ENCODE peak calls at places on chromosomes 16 and 17, in ten cellular contexts. B is thoracic aorta, S is stomach, P is HCT116, J is cardiac muscle cell, H is right lobe of liver, D is lung, X is aorta, G is neuronal stem cell, U is GM23338. R is an unnamed sample.

GRCh38 chr16:68400924-68401460 is 47.3 kb downstream of the SMPD3 start:
- DNase-seq in J (no peak), U (no peak), D (no peak), B (no peak), H (peak; percentile 8), P (no peak), G (no peak), S (no peak), X (no peak), R (no peak)

GRCh38 chr17:30414486-30414885 is 35.8 kb downstream of the CPD start:
- DNase-seq in B (no peak), U (no peak), G (no peak), S (no peak), D (no peak), X (no peak), J (no peak), H (no peak), P (no peak), R (no peak)

GRCh38 chr17:80822700-80823410 is 168.8 kb upstream of the CHMP6 start:
- DNase-seq in P (no peak), B (no peak), U (no peak), H (no peak), D (no peak), G (no peak), J (no peak), S (no peak), X (peak; percentile 8), R (peak; percentile 70)

GRCh38 chr16:30032083-30032819 is 1.2 kb upstream of the TLCD3B start:
- DNase-seq in X (no peak), D (no peak), S (peak; percentile 48), U (peak; percentile 94), H (no peak), G (peak; percentile 86), P (peak; percentile 58), J (peak; percentile 71), B (no peak), R (peak; percentile 36)

GRCh38 chr17:77325826-77326581 is 185.2 kb downstream of the SEC14L1 start:
- DNase-seq in S (peak; percentile 25), G (no peak), U (no peak), B (no peak), X (no peak), J (no peak), H (peak; percentile 51), D (peak; percentile 29), P (no peak), R (peak; percentile 32)

GRCh38 chr16:78161023-78161729 is 61.7 kb downstream of the WWOX start:
- DNase-seq in H (no peak), D (no peak), B (no peak), X (no peak), S (no peak), U (no peak), P (no peak), G (no peak), J (no peak), R (no peak)

GRCh38 chr17:28750178-28751047 is 6.6 kb downstream of the TRAF4 start:
- DNase-seq in P (peak; percentile 85), G (peak; percentile 89), J (peak; percentile 96), X (peak; percentile 95), U (peak; percentile 98), S (peak; percentile 97), D (peak; percentile 94), B (peak; percentile 90), H (peak; percentile 92), R (peak; percentile 92)

GRCh38 chr17:56867948-56868376 is 34.0 kb downstream of the DGKE start:
- DNase-seq in H (no peak), U (no peak), G (no peak), P (no peak), B (no peak), D (no peak), X (no peak), J (no peak), S (no peak), R (no peak)

GRCh38 chr16:10880609-10881452 is 3.8 kb downstream of the CIITA start:
- DNase-seq in B (no peak), P (no peak), J (no peak), H (peak; percentile 15), X (no peak), D (no peak), U (no peak), G (no peak), S (no peak), R (no peak)

GRCh38 chr16:72850021-72850420 is 197.9 kb downstream of the ZFHX3 start:
- DNase-seq in D (no peak), S (no peak), J (no peak), B (no peak), U (no peak), G (no peak), H (no peak), X (no peak), P (no peak), R (no peak)

GRCh38 chr16:68972720-68973119 is 129.4 kb downstream of the TANGO6 start:
- DNase-seq in X (no peak), S (no peak), H (no peak), B (no peak), D (no peak), G (no peak), P (no peak), J (peak; percentile 53), U (peak; percentile 89), R (no peak)

GRCh38 chr17:65558683-65559311 is 2.7 kb downstream of the AXIN2 start:
- DNase-seq in B (no peak), D (no peak), X (no peak), H (no peak), P (no peak), J (peak; percentile 36), U (peak; percentile 59), G (no peak), S (no peak), R (no peak)

GRCh38 chr17:57544834-57545463 is 200.2 kb downstream of the CCDC182 start:
- DNase-seq in X (no peak), H (no peak), G (no peak), S (no peak), U (no peak), P (no peak), J (no peak), D (no peak), B (no peak), R (no peak)

GRCh38 chr17:32746698-32747097 is 130.2 kb downstream of the MYO1D start:
- DNase-seq in X (no peak), D (no peak), B (no peak), P (no peak), J (no peak), S (no peak), G (no peak), H (no peak), U (no peak), R (no peak)

GRCh38 chr17:16486373-16487250 is 5.4 kb downstream of the LRRC75A start:
- DNase-seq in G (no peak), D (peak; percentile 88), S (peak; percentile 97), P (no peak), J (peak; percentile 41), H (peak; percentile 70), X (peak; percentile 86), B (peak; percentile 39), U (peak; percentile 84), R (peak; percentile 65)

GRCh38 chr17:19268611-19269010 is 31.4 kb downstream of the EPN2 start:
- DNase-seq in J (no peak), B (no peak), D (no peak), P (no peak), G (no peak), H (no peak), X (no peak), S (no peak), U (no peak), R (no peak)

GRCh38 chr17:2700031-2700490 is 11.5 kb downstream of the CLUH start:
- DNase-seq in U (no peak), P (no peak), S (no peak), H (peak; percentile 19), J (no peak), X (peak; percentile 36), B (no peak), D (no peak), G (no peak), R (peak; percentile 3)

GRCh38 chr16:87850009-87851006 is 19.0 kb downstream of the SLC7A5 start:
- DNase-seq in P (no peak), H (peak; percentile 85), S (peak; percentile 78), U (peak; percentile 82), J (peak; percentile 76), X (peak; percentile 71), D (peak; percentile 63), G (peak; percentile 65), B (no peak), R (no peak)
- H3K4me1 ChIP-seq in P (peaks cover 30% of the 10 kb centered on the region), H (peaks cover 89% of the 10 kb centered on the region), S (peaks cover 82% of the 10 kb centered on the region), U (peaks cover 45% of the 10 kb centered on the region), J (peaks cover 28% of the 10 kb centered on the region), X (no peaks in the 10 kb centered on the region), D (no peaks in the 10 kb centered on the region), G (peaks cover 25% of the 10 kb centered on the region), B (peaks cover 16% of the 10 kb centered on the region), R (no peaks in the 10 kb centered on the region)

DNA sequence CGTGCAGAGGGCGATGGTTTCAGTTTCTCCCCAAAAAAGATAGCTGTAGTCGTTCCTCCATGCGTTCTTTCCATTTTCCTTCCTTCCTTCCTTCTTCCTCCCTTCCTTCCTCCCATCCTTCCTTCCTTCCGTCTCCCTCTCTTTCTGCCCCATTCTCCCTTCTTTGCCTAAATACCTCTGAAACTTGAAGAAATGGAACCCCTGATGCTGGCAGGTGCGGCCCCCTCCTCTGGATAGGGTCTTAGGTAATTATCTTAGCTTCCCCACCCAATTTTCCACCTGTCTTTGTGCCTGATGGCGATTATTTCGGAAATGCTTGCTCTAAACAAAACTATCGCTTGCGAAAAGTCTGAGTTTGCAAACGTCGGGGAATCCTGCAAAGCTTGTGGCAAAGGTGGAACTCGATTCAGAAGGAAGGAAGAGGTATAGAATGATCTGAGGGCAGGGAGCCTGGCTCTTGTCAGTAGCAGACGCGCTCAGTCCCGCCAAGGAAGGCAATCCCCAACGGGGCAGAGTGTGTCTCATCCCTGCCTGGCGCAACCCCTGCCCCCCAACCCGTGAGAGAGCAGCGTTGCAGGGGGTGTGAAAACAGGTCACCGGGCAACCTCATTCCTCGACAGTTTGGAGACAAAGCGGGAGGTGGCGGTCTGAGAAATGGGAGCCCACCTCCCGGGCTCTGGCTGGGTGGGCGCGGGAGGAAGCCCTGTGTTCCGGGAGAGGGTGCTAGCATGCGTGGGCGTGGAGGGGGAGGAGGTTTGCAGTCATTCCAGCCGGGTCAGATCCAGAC is 2.9 kb upstream of the CBX8 start:
- DNase-seq in H (no peak), X (no peak), G (no peak), D (no peak), J (no peak), S (no peak), P (no peak), B (no peak), U (no peak), R (no peak)
- H3K4me1 ChIP-seq in H (peaks cover 35% of the 10 kb centered on the region), X (no peaks in the 10 kb centered on the region), G (peaks cover 50% of the 10 kb centered on the region), D (no peaks in the 10 kb centered on the region), J (peaks cover 3% of the 10 kb centered on the region), S (peaks cover 34% of the 10 kb centered on the region), P (peaks cover 32% of the 10 kb centered on the region), B (peaks cover 48% of the 10 kb centered on the region), U (peaks cover 40% of the 10 kb centered on the region), R (no peaks in the 10 kb centered on the region)

GRCh38 chr17:78878261-78878660 is 24.7 kb downstream of the CEP295NL start:
- DNase-seq in D (no peak), J (no peak), S (no peak), X (no peak), G (no peak), H (no peak), B (no peak), P (no peak), U (no peak), R (no peak)
- H3K4me1 ChIP-seq in D (peaks cover 19% of the 10 kb centered on the region), J (peaks cover 5% of the 10 kb centered on the region), S (peaks cover 69% of the 10 kb centered on the region), X (no peaks in the 10 kb centered on the region), G (peaks cover 9% of the 10 kb centered on the region), H (no peaks in the 10 kb centered on the region), B (peaks cover 93% of the 10 kb centered on the region), P (peaks cover 27% of the 10 kb centered on the region), U (peaks cover 2% of the 10 kb centered on the region), R (peaks cover 7% of the 10 kb centered on the region)

GRCh38 chr16:4383591-4384495 is 12.2 kb downstream of the VASN start:
- DNase-seq in G (no peak), H (no peak), P (no peak), B (no peak), J (no peak), S (no peak), X (peak; percentile 45), U (no peak), D (no peak), R (no peak)
- H3K4me1 ChIP-seq in G (peaks cover 17% of the 10 kb centered on the region), H (peaks cover 26% of the 10 kb centered on the region), P (no peaks in the 10 kb centered on the region), B (peaks cover 100% of the 10 kb centered on the region), J (peaks cover 29% of the 10 kb centered on the region), S (peaks cover 6% of the 10 kb centered on the region), X (no peaks in the 10 kb centered on the region), U (peaks cover 4% of the 10 kb centered on the region), D (no peaks in the 10 kb centered on the region), R (no peaks in the 10 kb centered on the region)

R was measured in uterus.